ENCODE peak calls at places on chromosome 15, in ten cellular contexts. K is right cardiac atrium; L is heart right ventricle; V is substantia nigra; Y is T-helper 2 cell; Q is activated CD8-positive, alpha-beta memory T cell treated with anti-CD3 and anti-CD28 coated beads, Interleukin-2, amount 50 U/mL, for 4 hours; S is activated naive CD4-positive, alpha-beta T cell; W is kidney tubule cell; J is PC-3; N is stimulated activated CD8-positive, alpha-beta memory T cell treated with anti-CD3 and anti-CD28 coated beads, Interleukin-2, amount 100 ng/mL, for 48 hours. T is an unnamed sample.

GRCh38 chr15:36645106-36645505 is 65.7 kb downstream of the CDIN1 start:
- DNase-seq in V (no peak), S (no peak), L (no peak), N (no peak), W (no peak), J (peak), Y (no peak), K (no peak), Q (no peak), T (no peak)

GRCh38 chr15:49848824-49849209 is 228.0 kb downstream of the DTWD1 start:
- DNase-seq in N (no peak), L (no peak), Q (no peak), S (no peak), J (no peak), Y (no peak), K (no peak), V (no peak), W (no peak), T (no peak)

GRCh38 chr15:84828433-84828908 is 11.3 kb downstream of the ALPK3 start:
- DNase-seq in Y (no peak), S (no peak), V (no peak), W (no peak), Q (no peak), L (no peak), J (no peak), K (peak), N (no peak), T (no peak)

GRCh38 chr15:78957416-78958093 is 12.7 kb upstream of the CTSH start:
- DNase-seq in J (no peak), Q (no peak), K (no peak), S (no peak), Y (no peak), V (no peak), L (no peak), N (no peak), W (no peak), T (no peak)

GRCh38 chr15:42549052-42549491 is 434 bp downstream of the HAUS2 start:
- DNase-seq in W (no peak), Q (no peak), J (peak), Y (no peak), K (no peak), V (no peak), L (no peak), S (no peak), N (no peak), T (no peak)

GRCh38 chr15:66851226-66852063 is 149.4 kb downstream of the SMAD6 start:
- DNase-seq in W (peak), N (peak), Y (peak), J (peak), V (peak), S (peak), K (peak), L (peak), Q (peak), T (peak)

GRCh38 chr15:58065011-58065444 is 483 bp downstream of the ALDH1A2 start:
- DNase-seq in L (peak), K (peak), J (no peak), W (peak), V (no peak), S (no peak), Q (no peak), Y (no peak), N (no peak), T (no peak)

GRCh38 chr15:79965836-79966630 is 5.0 kb downstream of the BCL2A1 start:
- DNase-seq in Y (no peak), W (peak), Q (no peak), N (no peak), L (no peak), J (peak), S (no peak), K (no peak), V (no peak), T (no peak)

GRCh38 chr15:60408438-60409105 is 10.8 kb upstream of the ANXA2 start:
- DNase-seq in S (no peak), V (no peak), N (no peak), W (peak), K (no peak), L (no peak), Q (no peak), J (peak), Y (no peak), T (no peak)

GRCh38 chr15:96273317-96274086 is 57.0 kb upstream of the NR2F2 start:
- DNase-seq in Y (no peak), L (no peak), K (no peak), J (peak), Q (no peak), S (no peak), W (peak), V (no peak), N (peak), T (no peak)

GRCh38 chr15:69478259-69478687 is 25.7 kb downstream of the RPLP1 start:
- DNase-seq in Q (peak), W (peak), K (peak), L (peak), N (no peak), Y (no peak), V (peak), J (peak), S (peak), T (no peak)

GRCh38 chr15:100929641-100930042 is 10.5 kb downstream of the LRRK1 start:
- DNase-seq in N (no peak), W (peak), S (no peak), V (no peak), Y (no peak), K (no peak), Q (no peak), L (no peak), J (no peak), T (no peak)

GRCh38 chr15:58432421-58432820 is 630 bp downstream of the LIPC start:
- DNase-seq in Q (no peak), J (no peak), L (no peak), W (no peak), S (no peak), Y (no peak), N (no peak), V (no peak), K (no peak), T (no peak)

GRCh38 chr15:81895723-81896122 is 150.1 kb downstream of the MEX3B start:
- DNase-seq in Q (no peak), J (no peak), Y (no peak), S (no peak), W (no peak), N (no peak), V (no peak), L (no peak), K (no peak), T (no peak)